ENCODE peak calls at places on chromosomes 4 and X, in six cellular contexts. F, Y, U, J, V and M are unnamed samples.

GRCh38 chrX:39629001-39629400 is 468.8 kb downstream of the BCOR start:
- DNase-seq in F (no peak), Y (no peak), U (no peak), J (no peak), V (no peak), M (no peak)

GRCh38 chrX:150152036-150152435 is 211.1 kb upstream of the MAMLD1 start:
- DNase-seq in F (no peak), Y (no peak), U (no peak), J (no peak), V (no peak), M (no peak)

GRCh38 chr4:5341151-5341925 is 290.1 kb downstream of the STK32B start:
- DNase-seq in F (peak), Y (no peak), U (no peak), J (no peak), V (no peak), M (no peak)

GRCh38 chr4:109730294-109731051 is 603 bp upstream of the PLA2G12A start:
- DNase-seq in F (peak), Y (no peak), U (peak), J (peak), V (peak), M (no peak)

GRCh38 chrX:46485897-46486296 is 59.3 kb downstream of the ZNF674 start:
- DNase-seq in F (no peak), Y (no peak), U (no peak), J (no peak), V (no peak), M (no peak)

GRCh38 chr4:172356002-172356401 is 542.8 kb downstream of the GALNTL6 start:
- DNase-seq in F (no peak), Y (no peak), U (no peak), J (no peak), V (no peak), M (no peak)

GRCh38 chr4:113384600-113384999 is 335.1 kb downstream of the ANK2 start:
- DNase-seq in F (peak), Y (no peak), U (no peak), J (no peak), V (no peak), M (no peak)

GRCh38 chrX:45771560-45772340 is 571.1 kb upstream of the DIPK2B start:
- DNase-seq in F (peak), Y (peak), U (no peak), J (no peak), V (no peak), M (no peak)

GRCh38 chr4:101669138-101669831 is 121.2 kb upstream of the BANK1 start:
- DNase-seq in F (peak), Y (no peak), U (no peak), J (no peak), V (no peak), M (no peak)

GRCh38 chrX:13194291-13195103 is 125.4 kb downstream of the ATXN3L start:
- DNase-seq in F (peak), Y (no peak), U (peak), J (no peak), V (no peak), M (peak)

GRCh38 chrX:19709812-19710518 is 177.4 kb downstream of the SH3KBP1 start:
- DNase-seq in F (peak), Y (no peak), U (no peak), J (no peak), V (no peak), M (no peak)

GRCh38 chr4:128287871-128288688 is 467 bp upstream of the PGRMC2 start:
- DNase-seq in F (peak), Y (peak), U (peak), J (peak), V (peak), M (peak)

GRCh38 chr4:114279066-114279465 is 299.6 kb upstream of the ARSJ start:
- DNase-seq in F (no peak), Y (no peak), U (no peak), J (no peak), V (no peak), M (no peak)

GRCh38 chrX:49761481-49761880 is 65.7 kb upstream of the PAGE1 start:
- DNase-seq in F (peak), Y (peak), U (no peak), J (no peak), V (no peak), M (peak)

GRCh38 chr4:158553364-158553763 is 31.7 kb downstream of the RXFP1 start:
- DNase-seq in F (no peak), Y (no peak), U (no peak), J (no peak), V (no peak), M (no peak)

GRCh38 chr4:176320976-176321361 is 1.2 kb downstream of the SPCS3 start:
- DNase-seq in F (no peak), Y (no peak), U (no peak), J (no peak), V (no peak), M (peak)

GRCh38 chrX:107935200-107935599 is 47.0 kb downstream of the TEX13B start:
- DNase-seq in F (peak), Y (no peak), U (no peak), J (no peak), V (no peak), M (no peak)

GRCh38 chrX:129665916-129666644 is 11.3 kb upstream of the APLN start:
- DNase-seq in F (peak), Y (no peak), U (no peak), J (no peak), V (no peak), M (no peak)

GRCh38 chr4:102693266-102693850 is 67.4 kb downstream of the MANBA start:
- DNase-seq in F (no peak), Y (no peak), U (no peak), J (no peak), V (no peak), M (no peak)

GRCh38 chrX:1239681-1240142 is 27.3 kb upstream of the CRLF2 start:
- DNase-seq in F (no peak), Y (peak), U (peak), J (peak), V (peak), M (no peak)

GRCh38 chrX:145405012-145405411 is 157.7 kb downstream of the SPANXN1 start:
- DNase-seq in F (peak), Y (peak), U (no peak), J (no peak), V (no peak), M (peak)

GRCh38 chr4:133156096-133156495 is 7.0 kb downstream of the PCDH10 start:
- DNase-seq in F (peak), Y (no peak), U (no peak), J (no peak), V (no peak), M (no peak)

GRCh38 chr4:1331591-1332353 is 15.2 kb upstream of the UVSSA start:
- DNase-seq in F (no peak), Y (no peak), U (no peak), J (peak), V (no peak), M (no peak)

GRCh38 chrX:71618303-71618721 is at the start of gene CXCR3:
- DNase-seq in F (peak), Y (peak), U (peak), J (no peak), V (no peak), M (no peak)